ENCODE peak calls at places on chromosome 2, in six cellular contexts. T is sigmoid colon, P is heart left ventricle, I is lower lobe of right lung, A is kidney epithelial cell, H is psoas muscle. J is an unnamed sample.

GRCh38 chr2:10811552-10811951 is 1.0 kb downstream of the PDIA6 start:
- DNase-seq in T (peak; percentile 56), P (no peak), I (no peak), A (no peak), H (no peak), J (no peak)

GRCh38 chr2:135948642-135949355 is 36.6 kb downstream of the DARS1 start:
- DNase-seq in T (no peak), P (no peak), I (no peak), A (peak; percentile 55), H (no peak), J (no peak)

GRCh38 chr2:138090330-138090729 is 126.1 kb downstream of the HNMT start:
- DNase-seq in T (no peak), P (no peak), I (no peak), A (no peak), H (no peak), J (no peak)

GRCh38 chr2:113980946-113981345 is 91.1 kb downstream of the ACTR3 start:
- DNase-seq in T (no peak), P (peak; percentile 55), I (no peak), A (no peak), H (no peak), J (no peak)

GRCh38 chr2:226122067-226122466 is 677.6 kb downstream of the IRS1 start:
- DNase-seq in T (no peak), P (no peak), I (no peak), A (no peak), H (no peak), J (no peak)

GRCh38 chr2:66438498-66439290 is 3.8 kb downstream of the MEIS1 start:
- DNase-seq in T (no peak), P (no peak), I (no peak), A (no peak), H (no peak), J (no peak)

GRCh38 chr2:45688479-45689298 is 37.2 kb downstream of the PRKCE start:
- DNase-seq in T (no peak), P (no peak), I (no peak), A (no peak), H (no peak), J (no peak)

GRCh38 chr2:14451312-14451711 is 181.2 kb upstream of the LRATD1 start:
- DNase-seq in T (no peak), P (no peak), I (no peak), A (no peak), H (no peak), J (no peak)

GRCh38 chr2:189097934-189098333 is 81.6 kb downstream of the COL5A2 start:
- DNase-seq in T (no peak), P (no peak), I (no peak), A (no peak), H (no peak), J (no peak)

GRCh38 chr2:219631925-219632757 is 4.7 kb downstream of the SLC4A3 start:
- DNase-seq in T (no peak), P (no peak), I (peak; percentile 41), A (no peak), H (no peak), J (no peak)

GRCh38 chr2:3430211-3430610 is 50.7 kb downstream of the TRAPPC12 start:
- DNase-seq in T (no peak), P (no peak), I (no peak), A (no peak), H (no peak), J (no peak)

GRCh38 chr2:71635798-71636197 is 182.4 kb downstream of the DYSF start:
- DNase-seq in T (no peak), P (no peak), I (no peak), A (no peak), H (no peak), J (no peak)
- H3K4me3 ChIP-seq in T (no peak overlapping the region), P (no peak overlapping the region), I (no peak overlapping the region), A (no peak overlapping the region), H (no peak overlapping the region), J (no peak overlapping the region)

GRCh38 chr2:240642061-240642805 is 17.0 kb downstream of the GPR35 start:
- DNase-seq in T (peak; percentile 54), P (no peak), I (no peak), A (no peak), H (peak; percentile 32), J (no peak)

GRCh38 chr2:240639566-240639965 is 14.3 kb downstream of the GPR35 start:
- DNase-seq in T (peak; percentile 53), P (no peak), I (no peak), A (no peak), H (peak; percentile 42), J (no peak)

GRCh38 chr2:240642806-240643092 is 17.5 kb downstream of the GPR35 start:
- DNase-seq in T (no peak), P (no peak), I (no peak), A (no peak), H (no peak), J (no peak)

GRCh38 chr2:240638517-240639160 is 13.4 kb downstream of the GPR35 start:
- DNase-seq in T (peak; percentile 75), P (no peak), I (no peak), A (no peak), H (peak; percentile 73), J (peak; percentile 61)

GRCh38 chr2:240640939-240641338 is 15.7 kb downstream of the GPR35 start:
- DNase-seq in T (peak; percentile 59), P (no peak), I (no peak), A (no peak), H (peak; percentile 68), J (no peak)
- TF ChIP-seq CTCF in T (no peak), P (peak; percentile 6), I (peak; percentile 37), A (peak; percentile 66), H (peak; percentile 34), J (no peak)

GRCh38 chr2:239616729-239617128 is 215.9 kb upstream of the HDAC4 start:
- DNase-seq in T (no peak), P (no peak), I (no peak), A (no peak), H (no peak), J (no peak)
- H3K36me3 ChIP-seq in T (no peaks in the 10 kb centered on the region), P (no peaks in the 10 kb centered on the region), I (no peaks in the 10 kb centered on the region), A (no peaks in the 10 kb centered on the region), H (no peaks in the 10 kb centered on the region), J (no peaks in the 10 kb centered on the region)

DNA sequence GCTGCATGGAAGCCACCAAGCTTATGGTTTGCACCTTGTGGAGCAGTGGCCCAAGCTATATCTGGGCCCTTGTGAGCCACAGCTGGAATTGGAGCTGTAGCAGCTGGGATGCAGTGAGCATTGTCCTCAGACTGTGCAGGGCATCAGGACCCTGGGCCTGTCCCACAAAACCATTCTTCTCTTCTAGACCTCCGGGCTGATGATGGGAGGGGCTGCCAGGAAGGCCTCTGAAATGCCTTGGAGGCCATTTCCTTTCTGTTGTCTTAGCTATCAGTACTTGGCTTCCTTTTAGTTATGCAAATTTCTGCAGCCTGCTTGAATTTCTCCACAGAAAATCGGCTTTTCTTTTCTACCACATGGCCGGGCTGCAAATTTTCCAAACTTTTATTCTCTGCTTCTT is 46.4 kb upstream of the CSRNP3 start:
- DNase-seq in T (no peak), P (no peak), I (no peak), A (no peak), H (no peak), J (no peak)
- H3K4me3 ChIP-seq in T (no peak overlapping the region), P (no peak overlapping the region), I (no peak overlapping the region), A (no peak overlapping the region), H (no peak overlapping the region), J (no peak overlapping the region)

GRCh38 chr2:233384017-233384416 is 29.7 kb downstream of the DGKD start:
- DNase-seq in T (no peak), P (no peak), I (no peak), A (no peak), H (no peak), J (no peak)
- TF ChIP-seq CTCF in T (no peak), P (no peak), I (no peak), A (no peak), H (no peak), J (no peak)

DNA sequence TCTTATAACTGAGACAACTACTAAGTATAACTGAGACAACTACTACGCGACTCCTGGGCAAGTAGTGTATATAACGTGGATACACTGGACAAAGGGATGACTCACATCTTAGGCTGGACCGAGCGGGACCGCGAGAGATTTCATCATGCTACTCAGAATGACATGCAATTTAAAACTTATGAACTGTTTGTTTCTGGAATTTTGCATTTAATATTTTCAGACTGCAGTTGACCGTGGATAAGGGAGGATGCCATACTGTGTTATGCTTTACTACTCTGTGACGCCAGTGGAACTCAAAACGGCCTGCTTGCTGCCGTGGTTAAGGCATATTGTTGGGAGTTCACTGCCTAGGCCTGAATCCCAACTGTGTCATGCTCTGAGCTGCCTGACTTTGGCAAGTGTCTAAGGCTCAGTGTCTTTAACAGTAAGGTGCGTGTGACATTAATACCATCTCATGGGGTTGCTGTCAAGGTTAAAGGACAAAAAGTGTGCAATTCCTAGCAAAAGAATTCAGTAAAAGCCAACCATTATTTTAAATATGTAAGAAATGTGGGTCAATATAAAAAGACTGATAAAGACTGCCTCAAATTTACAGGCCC is 64.6 kb downstream of the BMP10 start:
- DNase-seq in T (no peak), P (no peak), I (no peak), A (no peak), H (no peak), J (no peak)
- H3K36me3 ChIP-seq in T (no peaks in the 10 kb centered on the region), P (no peaks in the 10 kb centered on the region), I (peaks cover 42% of the 10 kb centered on the region), A (no peaks in the 10 kb centered on the region), H (no peaks in the 10 kb centered on the region), J (no peaks in the 10 kb centered on the region)

DNA sequence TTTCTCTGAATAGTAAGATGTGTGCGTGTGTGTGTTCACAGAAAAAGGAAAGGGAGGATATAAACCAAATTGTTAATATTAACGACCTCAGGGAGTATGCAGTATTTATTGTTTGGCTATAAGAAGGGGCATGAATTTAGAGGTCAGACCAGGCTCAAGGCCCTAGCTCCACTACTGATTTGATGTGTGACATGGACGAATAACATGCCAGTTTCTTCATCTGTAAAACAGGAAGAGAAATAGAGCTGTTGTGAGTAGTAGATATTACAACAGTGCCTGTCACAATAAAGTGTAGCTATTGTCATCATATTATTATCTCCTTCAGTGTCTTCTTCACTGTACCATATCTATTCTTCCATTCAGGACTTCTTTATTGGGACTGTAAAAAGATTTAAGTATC is 4.1 kb upstream of the MAT2A start:
- DNase-seq in T (no peak), P (no peak), I (no peak), A (no peak), H (no peak), J (no peak)
- H3K4me3 ChIP-seq in T (no peak overlapping the region), P (no peak overlapping the region), I (no peak overlapping the region), A (no peak overlapping the region), H (no peak overlapping the region), J (no peak overlapping the region)

GRCh38 chr2:168560817-168561485 is 104.9 kb downstream of the CERS6 start:
- DNase-seq in T (no peak), P (no peak), I (no peak), A (no peak), H (no peak), J (no peak)
- TF ChIP-seq CTCF in T (no peak), P (no peak), I (no peak), A (no peak), H (no peak), J (no peak)

GRCh38 chr2:25340340-25340886 is 1.3 kb downstream of the DNMT3A start:
- DNase-seq in T (peak; percentile 77), P (peak; percentile 62), I (peak; percentile 62), A (no peak), H (peak; percentile 75), J (no peak)
- H3K36me3 ChIP-seq in T (no peaks in the 10 kb centered on the region), P (no peaks in the 10 kb centered on the region), I (no peaks in the 10 kb centered on the region), A (no peaks in the 10 kb centered on the region), H (no peaks in the 10 kb centered on the region), J (no peaks in the 10 kb centered on the region)